ENCODE peak calls at places on chromosomes 6 and 20, in ten cellular contexts. W, L, M, A, D, N, G, H, Y and J are unnamed samples.

GRCh38 chr6:163780993-163781392 is 366.5 kb downstream of the QKI start:
- DNase-seq in W (no peak), L (peak), M (no peak), A (peak), D (no peak), N (no peak), G (peak), H (no peak), Y (no peak), J (no peak)

GRCh38 chr6:108163267-108163643 is 2.6 kb upstream of the NR2E1 start:
- DNase-seq in W (no peak), L (no peak), M (no peak), A (no peak), D (no peak), N (no peak), G (no peak), H (no peak), Y (no peak), J (no peak)

GRCh38 chr20:6767536-6768227 is at the start of gene BMP2:
- DNase-seq in W (no peak), L (peak), M (peak), A (peak), D (peak), N (no peak), G (peak), H (no peak), Y (peak), J (peak)

GRCh38 chr20:56924976-56925695 is 296.0 kb downstream of the TFAP2C start:
- DNase-seq in W (no peak), L (peak), M (no peak), A (peak), D (peak), N (no peak), G (peak), H (peak), Y (no peak), J (no peak)

GRCh38 chr6:105817370-105817769 is 268.8 kb upstream of the PRDM1 start:
- DNase-seq in W (no peak), L (no peak), M (no peak), A (peak), D (no peak), N (no peak), G (no peak), H (no peak), Y (no peak), J (no peak)

GRCh38 chr6:79468116-79468515 is 69.1 kb downstream of the LCA5 start:
- DNase-seq in W (no peak), L (no peak), M (no peak), A (no peak), D (no peak), N (no peak), G (no peak), H (no peak), Y (no peak), J (no peak)

GRCh38 chr6:75934643-75935472 is 137.6 kb downstream of the IMPG1 start:
- DNase-seq in W (peak), L (peak), M (peak), A (peak), D (peak), N (peak), G (peak), H (no peak), Y (no peak), J (no peak)

GRCh38 chr20:52974155-52974554 is 2.0 kb downstream of the TSHZ2 start:
- DNase-seq in W (no peak), L (peak), M (no peak), A (no peak), D (no peak), N (peak), G (no peak), H (no peak), Y (no peak), J (no peak)

GRCh38 chr6:167731731-167732422 is 94.8 kb upstream of the AFDN start:
- DNase-seq in W (no peak), L (no peak), M (no peak), A (no peak), D (no peak), N (no peak), G (peak), H (no peak), Y (peak), J (peak)

GRCh38 chr6:128491643-128492206 is 28.7 kb downstream of the PTPRK start:
- DNase-seq in W (no peak), L (no peak), M (no peak), A (no peak), D (no peak), N (no peak), G (no peak), H (no peak), Y (no peak), J (no peak)

GRCh38 chr6:68639826-68640505 is 4.9 kb downstream of the ADGRB3 start:
- DNase-seq in W (no peak), L (no peak), M (no peak), A (no peak), D (no peak), N (no peak), G (no peak), H (no peak), Y (no peak), J (no peak)

GRCh38 chr20:59735917-59736316 is 131.6 kb downstream of the PHACTR3 start:
- DNase-seq in W (no peak), L (no peak), M (no peak), A (no peak), D (no peak), N (no peak), G (no peak), H (no peak), Y (peak), J (no peak)

GRCh38 chr6:2768125-2768524 is 2.9 kb downstream of the WRNIP1 start:
- DNase-seq in W (no peak), L (no peak), M (no peak), A (no peak), D (no peak), N (no peak), G (no peak), H (no peak), Y (no peak), J (no peak)

GRCh38 chr6:57262901-57263694 is 41.0 kb upstream of the RAB23 start:
- DNase-seq in W (no peak), L (no peak), M (no peak), A (no peak), D (no peak), N (no peak), G (peak), H (no peak), Y (no peak), J (no peak)

GRCh38 chr6:84422380-84422968 is 195.0 kb upstream of the CEP162 start:
- DNase-seq in W (peak), L (peak), M (peak), A (peak), D (peak), N (no peak), G (no peak), H (peak), Y (no peak), J (no peak)

GRCh38 chr6:163723759-163724158 is 309.2 kb downstream of the QKI start:
- DNase-seq in W (no peak), L (no peak), M (no peak), A (no peak), D (no peak), N (no peak), G (no peak), H (no peak), Y (peak), J (no peak)

GRCh38 chr6:111798281-111798725 is 74.9 kb downstream of the FYN start:
- DNase-seq in W (peak), L (no peak), M (no peak), A (no peak), D (no peak), N (no peak), G (no peak), H (no peak), Y (no peak), J (no peak)

GRCh38 chr6:73308712-73309533 is 45.2 kb downstream of the DPPA5 start:
- DNase-seq in W (no peak), L (no peak), M (peak), A (no peak), D (no peak), N (no peak), G (no peak), H (no peak), Y (no peak), J (no peak)

GRCh38 chr6:39370021-39370420 is 47.5 kb upstream of the KCNK16 start:
- DNase-seq in W (no peak), L (no peak), M (no peak), A (no peak), D (no peak), N (no peak), G (no peak), H (no peak), Y (peak), J (no peak)

GRCh38 chr6:169205176-169206160 is 48.2 kb downstream of the THBS2 start:
- DNase-seq in W (no peak), L (no peak), M (no peak), A (no peak), D (no peak), N (no peak), G (peak), H (no peak), Y (no peak), J (no peak)

GRCh38 chr20:33685328-33686007 is 717 bp downstream of the E2F1 start:
- DNase-seq in W (peak), L (peak), M (peak), A (no peak), D (peak), N (peak), G (no peak), H (no peak), Y (no peak), J (no peak)

GRCh38 chr6:125746731-125747588 is 2.5 kb upstream of the HEY2 start:
- DNase-seq in W (peak), L (no peak), M (peak), A (no peak), D (peak), N (no peak), G (peak), H (peak), Y (peak), J (peak)

GRCh38 chr6:125793863-125794262 is 3.1 kb downstream of the NCOA7 start:
- DNase-seq in W (no peak), L (peak), M (no peak), A (no peak), D (no peak), N (no peak), G (no peak), H (no peak), Y (no peak), J (no peak)

GRCh38 chr6:35292494-35292893 is 5.1 kb upstream of the DEF6 start:
- DNase-seq in W (no peak), L (no peak), M (no peak), A (peak), D (no peak), N (no peak), G (peak), H (no peak), Y (no peak), J (no peak)

GRCh38 chr6:143514996-143515760 is 3.7 kb upstream of the FUCA2 start:
- DNase-seq in W (no peak), L (no peak), M (no peak), A (peak), D (no peak), N (no peak), G (peak), H (no peak), Y (no peak), J (peak)

GRCh38 chr20:21184810-21185209 is 58.9 kb downstream of the KIZ start:
- DNase-seq in W (peak), L (no peak), M (no peak), A (no peak), D (no peak), N (no peak), G (no peak), H (no peak), Y (no peak), J (no peak)

GRCh38 chr6:75666590-75666989 is 64.9 kb downstream of the SENP6 start:
- DNase-seq in W (no peak), L (no peak), M (no peak), A (no peak), D (no peak), N (no peak), G (no peak), H (no peak), Y (no peak), J (no peak)

GRCh38 chr6:33416386-33417126 is 1.4 kb downstream of the CUTA start:
- DNase-seq in W (no peak), L (no peak), M (no peak), A (no peak), D (no peak), N (no peak), G (no peak), H (no peak), Y (no peak), J (no peak)

GRCh38 chr6:79742030-79742429 is 110.9 kb downstream of the SH3BGRL2 start:
- DNase-seq in W (no peak), L (no peak), M (no peak), A (no peak), D (no peak), N (no peak), G (no peak), H (no peak), Y (no peak), J (no peak)

GRCh38 chr6:36759177-36759757 is 61.6 kb downstream of the RAB44 start:
- DNase-seq in W (peak), L (peak), M (peak), A (peak), D (peak), N (no peak), G (peak), H (peak), Y (peak), J (peak)

GRCh38 chr6:6362051-6362450 is 41.6 kb upstream of the F13A1 start:
- DNase-seq in W (no peak), L (no peak), M (no peak), A (no peak), D (no peak), N (no peak), G (no peak), H (no peak), Y (no peak), J (no peak)

GRCh38 chr6:86913795-86914194 is 23.5 kb upstream of the HTR1E start:
- DNase-seq in W (no peak), L (no peak), M (no peak), A (no peak), D (no peak), N (no peak), G (no peak), H (no peak), Y (no peak), J (no peak)

GRCh38 chr6:135144678-135145508 is 36.2 kb upstream of the MYB start:
- DNase-seq in W (peak), L (peak), M (peak), A (no peak), D (no peak), N (no peak), G (no peak), H (no peak), Y (no peak), J (no peak)

GRCh38 chr20:40333591-40333990 is 355.4 kb downstream of the MAFB start:
- DNase-seq in W (no peak), L (no peak), M (no peak), A (no peak), D (no peak), N (no peak), G (no peak), H (no peak), Y (no peak), J (no peak)

GRCh38 chr20:973785-974194 is 28.3 kb downstream of the RSPO4 start:
- DNase-seq in W (peak), L (peak), M (peak), A (no peak), D (peak), N (peak), G (no peak), H (no peak), Y (no peak), J (no peak)
- TF ChIP-seq EP300 in W (no peak), L (no peak), M (no peak), A (no peak), D (no peak), N (no peak), G (no peak), H (no peak), Y (no peak), J (no peak)

GRCh38 chr20:10277616-10278015 is 59.0 kb downstream of the SNAP25 start:
- DNase-seq in W (no peak), L (peak), M (no peak), A (no peak), D (no peak), N (no peak), G (no peak), H (no peak), Y (no peak), J (no peak)

GRCh38 chr20:10282930-10283556 is 64.4 kb downstream of the SNAP25 start:
- DNase-seq in W (no peak), L (no peak), M (no peak), A (no peak), D (no peak), N (no peak), G (no peak), H (no peak), Y (no peak), J (no peak)

GRCh38 chr20:10280016-10280908 is 61.6 kb downstream of the SNAP25 start:
- DNase-seq in W (no peak), L (no peak), M (no peak), A (no peak), D (no peak), N (no peak), G (no peak), H (no peak), Y (no peak), J (no peak)

GRCh38 chr20:10278416-10278815 is 59.8 kb downstream of the SNAP25 start:
- DNase-seq in W (no peak), L (peak), M (no peak), A (no peak), D (no peak), N (no peak), G (no peak), H (no peak), Y (no peak), J (no peak)

DNA sequence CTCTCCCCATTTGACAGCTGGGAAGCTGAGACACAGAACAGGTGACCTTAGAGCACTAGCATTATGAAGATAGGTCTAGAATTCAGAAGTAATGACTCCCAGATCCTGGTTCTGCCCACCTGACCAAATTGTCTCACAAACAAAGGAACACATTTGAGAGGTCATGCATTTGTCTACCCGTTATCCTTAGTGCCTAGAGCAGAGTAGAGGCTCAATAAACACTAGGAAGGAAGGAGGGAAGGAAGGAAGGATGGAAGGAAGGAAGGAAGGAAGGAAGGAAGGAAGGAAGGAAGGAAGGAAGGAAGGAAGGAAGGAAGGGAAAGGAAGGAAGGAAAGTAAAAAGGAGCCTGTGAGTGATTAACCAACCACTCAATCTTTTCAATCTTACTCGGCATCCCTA is 63.3 kb downstream of the SNAP25 start:
- DNase-seq in W (no peak), L (no peak), M (no peak), A (no peak), D (no peak), N (no peak), G (no peak), H (no peak), Y (no peak), J (no peak)
- TF ChIP-seq POLR2AphosphoS5 in W (no peak), L (no peak), M (no peak), A (no peak), D (no peak), N (no peak), G (no peak), H (no peak), Y (no peak), J (no peak)

DNA sequence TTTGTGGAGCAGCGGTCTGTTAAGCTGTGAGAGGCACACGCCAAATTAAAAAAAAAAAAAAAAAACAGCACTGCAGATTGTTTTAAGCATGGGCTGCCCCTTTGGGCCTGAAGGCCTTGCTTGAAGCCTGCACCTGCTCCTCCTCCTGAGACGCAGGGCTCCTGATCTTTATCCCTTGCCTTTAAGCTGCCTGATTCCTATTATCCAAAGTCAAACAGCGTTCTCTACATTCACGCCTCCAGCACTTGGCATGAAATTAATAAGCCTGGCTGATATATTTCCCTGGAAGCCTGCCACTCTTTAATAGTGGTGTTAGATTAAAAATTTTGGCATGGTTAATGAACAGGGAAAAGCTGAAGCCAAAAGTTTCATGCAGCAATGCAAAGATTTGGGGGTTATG is 163.9 kb downstream of the FAXC start:
- DNase-seq in W (no peak), L (no peak), M (no peak), A (no peak), D (no peak), N (no peak), G (no peak), H (no peak), Y (no peak), J (peak)
- TF ChIP-seq EP300 in W (no peak), L (no peak), M (no peak), A (no peak), D (no peak), N (no peak), G (no peak), H (no peak), Y (no peak), J (no peak)

GRCh38 chr20:35541783-35542662 is at the start of gene ERGIC3:
- DNase-seq in W (peak), L (peak), M (peak), A (peak), D (peak), N (peak), G (peak), H (peak), Y (peak), J (peak)
- TF ChIP-seq POLR2AphosphoS5 in W (peak), L (peak), M (peak), A (peak), D (peak), N (peak), G (peak), H (peak), Y (no peak), J (peak)

DNA sequence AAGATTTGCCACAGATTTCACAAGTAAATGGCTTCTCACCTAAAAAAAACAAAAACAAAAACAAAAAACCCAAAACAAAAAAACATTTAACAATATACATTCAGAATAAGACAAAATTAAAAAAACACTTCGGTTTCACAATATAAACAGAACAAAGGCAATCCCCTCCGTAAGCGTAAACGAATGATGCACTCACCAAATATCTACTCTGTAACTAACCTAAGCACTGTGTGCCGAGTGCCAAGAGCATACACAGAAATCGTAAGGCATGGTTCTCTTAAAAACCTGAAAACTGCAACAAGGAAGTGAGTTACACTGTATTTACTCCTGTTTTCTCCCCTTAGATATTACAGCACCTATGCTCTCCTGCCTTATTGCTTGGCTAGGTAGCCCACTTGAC is 12.1 kb upstream of the MICAL1 start:
- DNase-seq in W (no peak), L (no peak), M (no peak), A (no peak), D (no peak), N (no peak), G (no peak), H (no peak), Y (no peak), J (no peak)
- TF ChIP-seq EP300 in W (no peak), L (no peak), M (no peak), A (no peak), D (no peak), N (no peak), G (no peak), H (no peak), Y (no peak), J (no peak)

GRCh38 chr6:138987643-138988468 is at the start of gene REPS1:
- DNase-seq in W (peak), L (peak), M (peak), A (peak), D (peak), N (peak), G (peak), H (peak), Y (peak), J (peak)
- TF ChIP-seq POLR2AphosphoS5 in W (peak), L (peak), M (peak), A (peak), D (peak), N (peak), G (peak), H (peak), Y (peak), J (peak)

DNA sequence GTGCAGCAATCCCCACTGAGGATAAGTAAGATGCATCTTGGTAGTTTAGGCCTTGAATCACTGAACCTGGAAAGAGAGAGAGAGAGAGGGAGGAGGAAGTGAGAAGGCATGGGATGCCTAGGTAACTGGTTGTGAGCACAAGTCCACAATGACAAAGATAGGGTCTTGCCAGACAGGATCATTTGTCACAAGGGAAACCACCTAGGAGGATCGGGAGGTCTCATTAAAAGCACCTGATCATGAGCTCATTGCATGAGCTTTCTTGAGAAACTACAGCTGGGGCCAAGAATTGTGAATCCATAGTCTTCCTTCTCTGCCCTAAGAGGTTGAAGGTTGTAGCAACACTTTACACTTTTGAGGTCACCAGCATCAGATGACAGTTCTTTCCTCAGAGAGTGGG is 195.6 kb downstream of the CD83 start:
- DNase-seq in W (no peak), L (no peak), M (no peak), A (no peak), D (no peak), N (peak), G (no peak), H (no peak), Y (no peak), J (no peak)
- TF ChIP-seq EP300 in W (no peak), L (no peak), M (no peak), A (no peak), D (no peak), N (no peak), G (no peak), H (no peak), Y (no peak), J (no peak)